ENCODE peak calls at places on chromosomes 11 and 22, in six cellular contexts. One of them, this sample, is unnamed.

GRCh38 chr11:21975242-21975641 is 217.6 kb upstream of the ANO5 start:
- DNase-seq in upper lobe of right lung: no peak
- DNase-seq in activated CD8-positive, alpha-beta T cell treated with anti-CD3 and anti-CD28 coated beads for 36 hours: no peak
- DNase-seq in fibroblast of lung: no peak
- DNase-seq in osteoblast: no peak
- DNase-seq in brain microvascular endothelial cell: no peak
- DNase-seq in this sample: no peak

GRCh38 chr11:45907911-45908370 is 870 bp upstream of the FREY1 start:
- DNase-seq in upper lobe of right lung: no peak
- DNase-seq in activated CD8-positive, alpha-beta T cell treated with anti-CD3 and anti-CD28 coated beads for 36 hours: no peak
- DNase-seq in fibroblast of lung: no peak
- DNase-seq in osteoblast: no peak
- DNase-seq in brain microvascular endothelial cell: no peak
- DNase-seq in this sample: no peak

GRCh38 chr11:109015283-109015682 is 350.4 kb downstream of the DDX10 start:
- DNase-seq in upper lobe of right lung: no peak
- DNase-seq in activated CD8-positive, alpha-beta T cell treated with anti-CD3 and anti-CD28 coated beads for 36 hours: no peak
- DNase-seq in fibroblast of lung: peak
- DNase-seq in osteoblast: peak
- DNase-seq in brain microvascular endothelial cell: peak
- DNase-seq in this sample: no peak

GRCh38 chr11:68471360-68472340 is 11.1 kb downstream of the PPP6R3 start:
- DNase-seq in upper lobe of right lung: no peak
- DNase-seq in activated CD8-positive, alpha-beta T cell treated with anti-CD3 and anti-CD28 coated beads for 36 hours: peak
- DNase-seq in fibroblast of lung: peak
- DNase-seq in osteoblast: peak
- DNase-seq in brain microvascular endothelial cell: peak
- DNase-seq in this sample: no peak

GRCh38 chr11:34564807-34565241 is 51.2 kb upstream of the ELF5 start:
- DNase-seq in upper lobe of right lung: no peak
- DNase-seq in activated CD8-positive, alpha-beta T cell treated with anti-CD3 and anti-CD28 coated beads for 36 hours: no peak
- DNase-seq in fibroblast of lung: peak
- DNase-seq in osteoblast: no peak
- DNase-seq in brain microvascular endothelial cell: no peak
- DNase-seq in this sample: no peak

GRCh38 chr11:16924462-16924825 is 89.8 kb downstream of the PLEKHA7 start:
- DNase-seq in upper lobe of right lung: no peak
- DNase-seq in activated CD8-positive, alpha-beta T cell treated with anti-CD3 and anti-CD28 coated beads for 36 hours: peak
- DNase-seq in fibroblast of lung: no peak
- DNase-seq in osteoblast: no peak
- DNase-seq in brain microvascular endothelial cell: no peak
- DNase-seq in this sample: no peak

GRCh38 chr11:67276821-67277230 is 10.6 kb downstream of the GRK2 start:
- DNase-seq in upper lobe of right lung: peak
- DNase-seq in activated CD8-positive, alpha-beta T cell treated with anti-CD3 and anti-CD28 coated beads for 36 hours: peak
- DNase-seq in fibroblast of lung: no peak
- DNase-seq in osteoblast: peak
- DNase-seq in brain microvascular endothelial cell: no peak
- DNase-seq in this sample: peak

GRCh38 chr22:31260474-31260856 is 31.8 kb downstream of the PIK3IP1 start:
- DNase-seq in upper lobe of right lung: no peak
- DNase-seq in activated CD8-positive, alpha-beta T cell treated with anti-CD3 and anti-CD28 coated beads for 36 hours: no peak
- DNase-seq in fibroblast of lung: no peak
- DNase-seq in osteoblast: no peak
- DNase-seq in brain microvascular endothelial cell: no peak
- DNase-seq in this sample: no peak

GRCh38 chr11:64713031-64713780 is 9.8 kb downstream of the NRXN2 start:
- DNase-seq in upper lobe of right lung: peak
- DNase-seq in activated CD8-positive, alpha-beta T cell treated with anti-CD3 and anti-CD28 coated beads for 36 hours: no peak
- DNase-seq in fibroblast of lung: peak
- DNase-seq in osteoblast: peak
- DNase-seq in brain microvascular endothelial cell: no peak
- DNase-seq in this sample: no peak

GRCh38 chr22:25478573-25478972 is 85.9 kb upstream of the GRK3 start:
- DNase-seq in upper lobe of right lung: no peak
- DNase-seq in activated CD8-positive, alpha-beta T cell treated with anti-CD3 and anti-CD28 coated beads for 36 hours: no peak
- DNase-seq in fibroblast of lung: no peak
- DNase-seq in osteoblast: no peak
- DNase-seq in brain microvascular endothelial cell: no peak
- DNase-seq in this sample: no peak

GRCh38 chr11:43434893-43435292 is 76.2 kb downstream of the TTC17 start:
- DNase-seq in upper lobe of right lung: no peak
- DNase-seq in activated CD8-positive, alpha-beta T cell treated with anti-CD3 and anti-CD28 coated beads for 36 hours: no peak
- DNase-seq in fibroblast of lung: no peak
- DNase-seq in osteoblast: no peak
- DNase-seq in brain microvascular endothelial cell: no peak
- DNase-seq in this sample: no peak

GRCh38 chr11:99509863-99510262 is 489.1 kb downstream of the CNTN5 start:
- DNase-seq in upper lobe of right lung: no peak
- DNase-seq in activated CD8-positive, alpha-beta T cell treated with anti-CD3 and anti-CD28 coated beads for 36 hours: no peak
- DNase-seq in fibroblast of lung: no peak
- DNase-seq in osteoblast: no peak
- DNase-seq in brain microvascular endothelial cell: no peak
- DNase-seq in this sample: no peak

GRCh38 chr11:34671117-34671516 is 50.2 kb downstream of the EHF start:
- DNase-seq in upper lobe of right lung: no peak
- DNase-seq in activated CD8-positive, alpha-beta T cell treated with anti-CD3 and anti-CD28 coated beads for 36 hours: no peak
- DNase-seq in fibroblast of lung: no peak
- DNase-seq in osteoblast: no peak
- DNase-seq in brain microvascular endothelial cell: no peak
- DNase-seq in this sample: no peak

GRCh38 chr22:50730941-50731661 is 6.9 kb upstream of the ACR start:
- DNase-seq in upper lobe of right lung: peak
- DNase-seq in activated CD8-positive, alpha-beta T cell treated with anti-CD3 and anti-CD28 coated beads for 36 hours: no peak
- DNase-seq in fibroblast of lung: no peak
- DNase-seq in osteoblast: peak
- DNase-seq in brain microvascular endothelial cell: no peak
- DNase-seq in this sample: peak

GRCh38 chr11:2685566-2686359 is 14.0 kb downstream of the KCNQ1OT1 start:
- DNase-seq in upper lobe of right lung: peak
- DNase-seq in activated CD8-positive, alpha-beta T cell treated with anti-CD3 and anti-CD28 coated beads for 36 hours: no peak
- DNase-seq in fibroblast of lung: no peak
- DNase-seq in osteoblast: no peak
- DNase-seq in brain microvascular endothelial cell: no peak
- DNase-seq in this sample: peak

GRCh38 chr22:48414662-48415061 is 1413.0 kb downstream of the BRD1 start:
- DNase-seq in upper lobe of right lung: peak
- DNase-seq in activated CD8-positive, alpha-beta T cell treated with anti-CD3 and anti-CD28 coated beads for 36 hours: no peak
- DNase-seq in fibroblast of lung: no peak
- DNase-seq in osteoblast: peak
- DNase-seq in brain microvascular endothelial cell: no peak
- DNase-seq in this sample: no peak

GRCh38 chr11:47980907-47981621 is 705 bp downstream of the PTPRJ start:
- DNase-seq in upper lobe of right lung: peak
- DNase-seq in activated CD8-positive, alpha-beta T cell treated with anti-CD3 and anti-CD28 coated beads for 36 hours: peak
- DNase-seq in fibroblast of lung: peak
- DNase-seq in osteoblast: peak
- DNase-seq in brain microvascular endothelial cell: no peak
- DNase-seq in this sample: peak

GRCh38 chr11:119421941-119422504 is 949 bp downstream of the THY1 start:
- DNase-seq in upper lobe of right lung: no peak
- DNase-seq in activated CD8-positive, alpha-beta T cell treated with anti-CD3 and anti-CD28 coated beads for 36 hours: peak
- DNase-seq in fibroblast of lung: peak
- DNase-seq in osteoblast: peak
- DNase-seq in brain microvascular endothelial cell: no peak
- DNase-seq in this sample: no peak

GRCh38 chr11:33195391-33196190 is 34.3 kb upstream of the CSTF3 start:
- DNase-seq in upper lobe of right lung: no peak
- DNase-seq in activated CD8-positive, alpha-beta T cell treated with anti-CD3 and anti-CD28 coated beads for 36 hours: no peak
- DNase-seq in fibroblast of lung: no peak
- DNase-seq in osteoblast: peak
- DNase-seq in brain microvascular endothelial cell: no peak
- DNase-seq in this sample: peak

GRCh38 chr11:115493905-115494304 is 10.3 kb downstream of the CADM1 start:
- DNase-seq in upper lobe of right lung: no peak
- DNase-seq in activated CD8-positive, alpha-beta T cell treated with anti-CD3 and anti-CD28 coated beads for 36 hours: no peak
- DNase-seq in fibroblast of lung: peak
- DNase-seq in osteoblast: no peak
- DNase-seq in brain microvascular endothelial cell: no peak
- DNase-seq in this sample: no peak

GRCh38 chr11:78838417-78838816 is 263.8 kb upstream of the NARS2 start:
- DNase-seq in upper lobe of right lung: no peak
- DNase-seq in activated CD8-positive, alpha-beta T cell treated with anti-CD3 and anti-CD28 coated beads for 36 hours: no peak
- DNase-seq in fibroblast of lung: no peak
- DNase-seq in osteoblast: no peak
- DNase-seq in brain microvascular endothelial cell: no peak
- DNase-seq in this sample: no peak

GRCh38 chr11:34194576-34195335 is 89.3 kb downstream of the NAT10 start:
- DNase-seq in upper lobe of right lung: no peak
- DNase-seq in activated CD8-positive, alpha-beta T cell treated with anti-CD3 and anti-CD28 coated beads for 36 hours: no peak
- DNase-seq in fibroblast of lung: peak
- DNase-seq in osteoblast: no peak
- DNase-seq in brain microvascular endothelial cell: no peak
- DNase-seq in this sample: no peak

GRCh38 chr11:34750692-34751405 is 130.0 kb downstream of the EHF start:
- DNase-seq in upper lobe of right lung: no peak
- DNase-seq in activated CD8-positive, alpha-beta T cell treated with anti-CD3 and anti-CD28 coated beads for 36 hours: no peak
- DNase-seq in fibroblast of lung: peak
- DNase-seq in osteoblast: no peak
- DNase-seq in brain microvascular endothelial cell: no peak
- DNase-seq in this sample: no peak

GRCh38 chr11:11366793-11367192 is 13.7 kb upstream of the CSNK2A3 start:
- DNase-seq in upper lobe of right lung: no peak
- DNase-seq in activated CD8-positive, alpha-beta T cell treated with anti-CD3 and anti-CD28 coated beads for 36 hours: no peak
- DNase-seq in fibroblast of lung: peak
- DNase-seq in osteoblast: no peak
- DNase-seq in brain microvascular endothelial cell: no peak
- DNase-seq in this sample: no peak

GRCh38 chr11:128575174-128575955 is 12.0 kb downstream of the ETS1 start:
- DNase-seq in upper lobe of right lung: no peak
- DNase-seq in activated CD8-positive, alpha-beta T cell treated with anti-CD3 and anti-CD28 coated beads for 36 hours: no peak
- DNase-seq in fibroblast of lung: no peak
- DNase-seq in osteoblast: no peak
- DNase-seq in brain microvascular endothelial cell: no peak
- DNase-seq in this sample: no peak

GRCh38 chr11:64036081-64037026 is 623 bp downstream of the FLRT1 start:
- DNase-seq in upper lobe of right lung: no peak
- DNase-seq in activated CD8-positive, alpha-beta T cell treated with anti-CD3 and anti-CD28 coated beads for 36 hours: peak
- DNase-seq in fibroblast of lung: peak
- DNase-seq in osteoblast: peak
- DNase-seq in brain microvascular endothelial cell: peak
- DNase-seq in this sample: no peak

DNA sequence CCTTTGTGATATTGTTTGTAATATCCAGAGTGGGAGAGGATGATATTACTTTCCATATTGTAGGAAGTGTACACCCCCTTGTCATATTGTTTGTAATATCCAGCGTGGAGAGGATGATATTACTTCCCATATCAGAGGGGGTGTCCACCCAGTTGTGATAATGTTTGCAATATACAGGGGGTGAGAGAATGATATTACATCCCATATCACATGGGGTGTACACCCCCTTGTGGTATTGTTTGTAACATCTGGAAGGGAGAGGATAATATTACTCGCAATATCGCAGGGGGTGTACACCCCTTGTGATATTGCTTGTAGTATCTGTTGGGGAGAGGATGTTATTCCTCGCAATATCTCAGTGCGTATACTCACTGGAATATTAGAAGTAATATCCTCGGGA is 61.5 kb downstream of the PRSS23 start:
- DNase-seq in upper lobe of right lung: no peak
- DNase-seq in activated CD8-positive, alpha-beta T cell treated with anti-CD3 and anti-CD28 coated beads for 36 hours: no peak
- DNase-seq in fibroblast of lung: no peak
- DNase-seq in osteoblast: peak
- DNase-seq in brain microvascular endothelial cell: no peak
- DNase-seq in this sample: no peak
- TF ChIP-seq CTCF in upper lobe of right lung: no peak
- TF ChIP-seq CTCF in activated CD8-positive, alpha-beta T cell treated with anti-CD3 and anti-CD28 coated beads for 36 hours: no peak
- TF ChIP-seq CTCF in fibroblast of lung: no peak
- TF ChIP-seq CTCF in osteoblast: peak
- TF ChIP-seq CTCF in brain microvascular endothelial cell: peak
- TF ChIP-seq CTCF in this sample: no peak

GRCh38 chr11:72222907-72223614 is 1.5 kb upstream of the INPPL1 start:
- DNase-seq in upper lobe of right lung: peak
- DNase-seq in activated CD8-positive, alpha-beta T cell treated with anti-CD3 and anti-CD28 coated beads for 36 hours: peak
- DNase-seq in fibroblast of lung: peak
- DNase-seq in osteoblast: peak
- DNase-seq in brain microvascular endothelial cell: peak
- DNase-seq in this sample: peak
- TF ChIP-seq CTCF in upper lobe of right lung: peak
- TF ChIP-seq CTCF in activated CD8-positive, alpha-beta T cell treated with anti-CD3 and anti-CD28 coated beads for 36 hours: no peak
- TF ChIP-seq CTCF in fibroblast of lung: peak
- TF ChIP-seq CTCF in osteoblast: no peak
- TF ChIP-seq CTCF in brain microvascular endothelial cell: peak
- TF ChIP-seq CTCF in this sample: peak

GRCh38 chr11:112795896-112796686 is 165.1 kb upstream of the NCAM1 start:
- DNase-seq in upper lobe of right lung: no peak
- DNase-seq in activated CD8-positive, alpha-beta T cell treated with anti-CD3 and anti-CD28 coated beads for 36 hours: no peak
- DNase-seq in fibroblast of lung: peak
- DNase-seq in osteoblast: no peak
- DNase-seq in brain microvascular endothelial cell: no peak
- DNase-seq in this sample: no peak

GRCh38 chr11:112797072-112797471 is 164.1 kb upstream of the NCAM1 start:
- DNase-seq in upper lobe of right lung: no peak
- DNase-seq in activated CD8-positive, alpha-beta T cell treated with anti-CD3 and anti-CD28 coated beads for 36 hours: no peak
- DNase-seq in fibroblast of lung: peak
- DNase-seq in osteoblast: no peak
- DNase-seq in brain microvascular endothelial cell: no peak
- DNase-seq in this sample: no peak

GRCh38 chr11:112794321-112794720 is 166.9 kb upstream of the NCAM1 start:
- DNase-seq in upper lobe of right lung: no peak
- DNase-seq in activated CD8-positive, alpha-beta T cell treated with anti-CD3 and anti-CD28 coated beads for 36 hours: no peak
- DNase-seq in fibroblast of lung: peak
- DNase-seq in osteoblast: no peak
- DNase-seq in brain microvascular endothelial cell: no peak
- DNase-seq in this sample: no peak

GRCh38 chr11:112795142-112795815 is 165.9 kb upstream of the NCAM1 start:
- DNase-seq in upper lobe of right lung: no peak
- DNase-seq in activated CD8-positive, alpha-beta T cell treated with anti-CD3 and anti-CD28 coated beads for 36 hours: peak
- DNase-seq in fibroblast of lung: peak
- DNase-seq in osteoblast: no peak
- DNase-seq in brain microvascular endothelial cell: peak
- DNase-seq in this sample: no peak

GRCh38 chr11:112797653-112798293 is 163.4 kb upstream of the NCAM1 start:
- DNase-seq in upper lobe of right lung: no peak
- DNase-seq in activated CD8-positive, alpha-beta T cell treated with anti-CD3 and anti-CD28 coated beads for 36 hours: peak
- DNase-seq in fibroblast of lung: peak
- DNase-seq in osteoblast: no peak
- DNase-seq in brain microvascular endothelial cell: peak
- DNase-seq in this sample: no peak
- TF ChIP-seq CTCF in upper lobe of right lung: no peak
- TF ChIP-seq CTCF in activated CD8-positive, alpha-beta T cell treated with anti-CD3 and anti-CD28 coated beads for 36 hours: peak
- TF ChIP-seq CTCF in fibroblast of lung: peak
- TF ChIP-seq CTCF in osteoblast: peak
- TF ChIP-seq CTCF in brain microvascular endothelial cell: peak
- TF ChIP-seq CTCF in this sample: peak

GRCh38 chr11:126061707-126062678 is 673 bp downstream of the CDON start:
- DNase-seq in upper lobe of right lung: no peak
- DNase-seq in activated CD8-positive, alpha-beta T cell treated with anti-CD3 and anti-CD28 coated beads for 36 hours: peak
- DNase-seq in fibroblast of lung: peak
- DNase-seq in osteoblast: peak
- DNase-seq in brain microvascular endothelial cell: no peak
- DNase-seq in this sample: no peak
- TF ChIP-seq CTCF in upper lobe of right lung: peak
- TF ChIP-seq CTCF in activated CD8-positive, alpha-beta T cell treated with anti-CD3 and anti-CD28 coated beads for 36 hours: no peak
- TF ChIP-seq CTCF in fibroblast of lung: peak
- TF ChIP-seq CTCF in osteoblast: peak
- TF ChIP-seq CTCF in brain microvascular endothelial cell: peak
- TF ChIP-seq CTCF in this sample: no peak

GRCh38 chr11:80165763-80166162 is 724.9 kb upstream of the TENM4 start:
- DNase-seq in upper lobe of right lung: no peak
- DNase-seq in activated CD8-positive, alpha-beta T cell treated with anti-CD3 and anti-CD28 coated beads for 36 hours: no peak
- DNase-seq in fibroblast of lung: peak
- DNase-seq in osteoblast: no peak
- DNase-seq in brain microvascular endothelial cell: peak
- DNase-seq in this sample: no peak
- TF ChIP-seq CTCF in upper lobe of right lung: no peak
- TF ChIP-seq CTCF in activated CD8-positive, alpha-beta T cell treated with anti-CD3 and anti-CD28 coated beads for 36 hours: no peak
- TF ChIP-seq CTCF in fibroblast of lung: no peak
- TF ChIP-seq CTCF in osteoblast: no peak
- TF ChIP-seq CTCF in brain microvascular endothelial cell: no peak
- TF ChIP-seq CTCF in this sample: no peak

This sample was measured in CD14-positive monocyte.